ENCODE peak calls at places on chromosomes 16 and 17, in six cellular contexts. U, Q, R, J, X and N are unnamed samples.

GRCh38 chr17:63356275-63356905 is 89.7 kb downstream of the CYB561 start:
- DNase-seq in U (no peak), Q (no peak), R (no peak), J (peak), X (no peak), N (no peak)

GRCh38 chr17:17351356-17351891 is 48.3 kb downstream of the NT5M start:
- DNase-seq in U (peak), Q (no peak), R (no peak), J (no peak), X (no peak), N (no peak)

GRCh38 chr17:75685508-75685907 is 18.4 kb downstream of the SAP30BP start:
- DNase-seq in U (peak), Q (no peak), R (no peak), J (no peak), X (no peak), N (no peak)

GRCh38 chr17:56320443-56320842 is 167.2 kb downstream of the ANKFN1 start:
- DNase-seq in U (no peak), Q (no peak), R (no peak), J (no peak), X (no peak), N (peak)

GRCh38 chr16:13189250-13189649 is 287.9 kb downstream of the SHISA9 start:
- DNase-seq in U (no peak), Q (no peak), R (no peak), J (no peak), X (no peak), N (no peak)

GRCh38 chr16:26816885-26817571 is 249.7 kb upstream of the C16orf82 start:
- DNase-seq in U (no peak), Q (no peak), R (no peak), J (no peak), X (no peak), N (no peak)

GRCh38 chr16:56911771-56912541 is 20.0 kb upstream of the HERPUD1 start:
- DNase-seq in U (peak), Q (no peak), R (peak), J (no peak), X (peak), N (no peak)

GRCh38 chr16:24698314-24698713 is 31.1 kb upstream of the TNRC6A start:
- DNase-seq in U (no peak), Q (no peak), R (no peak), J (no peak), X (no peak), N (no peak)

GRCh38 chr17:43690624-43691316 is 29.0 kb upstream of the MEOX1 start:
- DNase-seq in U (no peak), Q (no peak), R (no peak), J (no peak), X (no peak), N (no peak)

GRCh38 chr16:3950343-3951193 is 70.1 kb upstream of the CREBBP start:
- DNase-seq in U (peak), Q (no peak), R (no peak), J (peak), X (peak), N (no peak)

GRCh38 chr17:55089955-55090573 is 121.5 kb downstream of the STXBP4 start:
- DNase-seq in U (no peak), Q (peak), R (peak), J (no peak), X (peak), N (peak)

GRCh38 chr17:17035920-17036319 is 6.3 kb upstream of the MPRIP start:
- DNase-seq in U (no peak), Q (no peak), R (no peak), J (no peak), X (no peak), N (no peak)

GRCh38 chr16:48613061-48613957 is 3.3 kb upstream of the N4BP1 start:
- DNase-seq in U (no peak), Q (peak), R (no peak), J (no peak), X (peak), N (peak)

GRCh38 chr17:67585077-67585602 is 132.6 kb upstream of the NOL11 start:
- DNase-seq in U (no peak), Q (no peak), R (no peak), J (peak), X (no peak), N (no peak)

GRCh38 chr17:80122926-80123505 is 21.6 kb downstream of the GAA start:
- DNase-seq in U (peak), Q (no peak), R (no peak), J (no peak), X (no peak), N (no peak)

GRCh38 chr17:80124351-80124981 is 22.5 kb downstream of the EIF4A3 start:
- DNase-seq in U (peak), Q (no peak), R (no peak), J (peak), X (no peak), N (peak)

GRCh38 chr17:80122026-80122575 is 20.7 kb downstream of the GAA start:
- DNase-seq in U (peak), Q (no peak), R (no peak), J (no peak), X (no peak), N (no peak)

GRCh38 chr17:80125656-80126448 is 21.1 kb downstream of the EIF4A3 start:
- DNase-seq in U (peak), Q (no peak), R (no peak), J (no peak), X (no peak), N (no peak)

GRCh38 chr17:80123791-80124190 is 22.4 kb downstream of the GAA start:
- DNase-seq in U (peak), Q (no peak), R (no peak), J (no peak), X (no peak), N (no peak)
- TF ChIP-seq POLR2AphosphoS5 in U (no peak), Q (no peak), R (no peak), J (no peak), X (no peak), N (no peak)

GRCh38 chr16:2767891-2768290 is 9.2 kb downstream of the ELOB start:
- DNase-seq in U (no peak), Q (no peak), R (no peak), J (no peak), X (no peak), N (no peak)
- TF ChIP-seq POLR2AphosphoS5 in U (no peak), Q (peak), R (peak), J (no peak), X (no peak), N (no peak)

GRCh38 chr16:50679676-50680555 is 1.2 kb downstream of the SNX20 start:
- DNase-seq in U (no peak), Q (no peak), R (no peak), J (no peak), X (no peak), N (no peak)

GRCh38 chr16:50683689-50684374 is 2.7 kb upstream of the SNX20 start:
- DNase-seq in U (no peak), Q (no peak), R (peak), J (no peak), X (peak), N (no peak)

GRCh38 chr16:50680556-50680893 is 587 bp downstream of the SNX20 start:
- DNase-seq in U (no peak), Q (no peak), R (no peak), J (no peak), X (no peak), N (no peak)

GRCh38 chr16:50679266-50679665 is 1.8 kb downstream of the SNX20 start:
- DNase-seq in U (no peak), Q (no peak), R (no peak), J (no peak), X (no peak), N (no peak)

DNA sequence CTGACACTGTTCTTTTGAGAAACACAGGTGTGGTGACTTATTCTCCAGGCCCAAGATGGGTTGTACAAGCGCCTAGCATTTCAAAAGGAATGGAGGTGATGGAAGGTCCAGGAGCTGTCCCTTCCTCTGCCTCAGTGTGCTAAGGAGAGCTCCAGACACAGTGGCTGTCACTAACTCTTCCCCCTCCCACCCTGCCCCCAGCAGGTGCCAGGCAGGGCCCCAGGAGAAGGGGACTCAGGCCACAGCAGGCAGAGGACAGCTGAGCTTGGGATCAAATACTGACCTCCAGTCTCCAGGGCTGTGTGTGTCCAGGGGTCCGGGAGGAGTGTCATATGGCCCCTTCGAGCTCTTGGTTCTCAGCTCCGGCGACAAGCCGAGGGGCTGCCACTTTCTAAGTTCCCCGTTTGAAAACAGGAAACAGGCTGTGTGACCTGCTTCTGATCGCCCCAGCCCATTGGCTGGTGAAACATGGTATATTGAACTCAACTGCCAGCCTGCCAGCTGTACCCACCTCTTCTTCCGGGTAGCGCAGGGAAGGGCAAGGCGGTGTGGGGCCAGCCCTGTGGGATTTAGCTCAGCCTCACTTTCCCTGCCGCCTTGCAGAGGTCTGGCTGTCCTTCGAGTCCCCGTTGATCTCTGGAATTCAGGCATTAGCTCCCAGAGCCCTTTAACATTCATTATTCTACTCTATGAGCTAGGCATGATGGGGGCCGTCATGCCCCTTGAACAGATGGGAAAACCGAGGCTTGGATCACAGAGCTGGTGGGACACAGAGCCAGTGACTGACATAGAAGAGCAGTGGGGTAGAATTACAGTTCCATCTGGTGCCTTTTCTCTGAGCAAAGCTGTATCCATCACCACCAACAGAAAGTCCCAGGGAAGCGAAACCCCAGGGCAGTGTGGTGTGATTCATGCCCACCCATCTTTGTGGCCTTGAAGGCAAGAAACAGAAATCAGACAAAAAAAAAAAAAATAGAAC is at the start of gene SNX20:
- DNase-seq in U (no peak), Q (no peak), R (peak), J (no peak), X (peak), N (no peak)
- TF ChIP-seq POLR2AphosphoS5 in U (no peak), Q (peak), R (peak), J (no peak), X (peak), N (no peak)

GRCh38 chr16:30602595-30603277 is 7.5 kb downstream of the ZNF689 start:
- DNase-seq in U (no peak), Q (no peak), R (no peak), J (no peak), X (no peak), N (no peak)
- TF ChIP-seq POLR2AphosphoS5 in U (no peak), Q (no peak), R (no peak), J (no peak), X (no peak), N (no peak)